ENCODE peak calls at places on chromosomes 5 and 9, in ten cellular contexts. One of them, this sample, is unnamed.

GRCh38 chr5:86716121-86716520 is 98.4 kb downstream of the COX7C start:
- DNase-seq in NCI-H1417: no peak
- DNase-seq in pancreas: no peak
- DNase-seq in GM12865: no peak
- DNase-seq in stimulated activated CD8-positive, alpha-beta memory T cell treated with anti-CD3 and anti-CD28 coated beads, Interleukin-4, amount 100 ng/mL, for 1 hour: no peak
- DNase-seq in G401: no peak
- DNase-seq in activated CD4-positive, alpha-beta T cell treated with anti-CD3 and anti-CD28 coated beads, Interleukin-2, amount 10 ng/mL, durations not matched to agents 24 days and 14 days: no peak
- DNase-seq in coronary artery: no peak
- DNase-seq in posterior vena cava: no peak
- DNase-seq in LNCaP clone FGC: no peak
- DNase-seq in this sample: no peak

GRCh38 chr5:111254613-111255012 is 30.4 kb downstream of the CAMK4 start:
- DNase-seq in NCI-H1417: no peak
- DNase-seq in pancreas: no peak
- DNase-seq in GM12865: peak
- DNase-seq in stimulated activated CD8-positive, alpha-beta memory T cell treated with anti-CD3 and anti-CD28 coated beads, Interleukin-4, amount 100 ng/mL, for 1 hour: no peak
- DNase-seq in G401: no peak
- DNase-seq in activated CD4-positive, alpha-beta T cell treated with anti-CD3 and anti-CD28 coated beads, Interleukin-2, amount 10 ng/mL, durations not matched to agents 24 days and 14 days: peak
- DNase-seq in coronary artery: no peak
- DNase-seq in posterior vena cava: no peak
- DNase-seq in LNCaP clone FGC: no peak
- DNase-seq in this sample: peak

GRCh38 chr5:30392897-30393296 is 800.6 kb upstream of the CDH6 start:
- DNase-seq in NCI-H1417: no peak
- DNase-seq in pancreas: no peak
- DNase-seq in GM12865: no peak
- DNase-seq in stimulated activated CD8-positive, alpha-beta memory T cell treated with anti-CD3 and anti-CD28 coated beads, Interleukin-4, amount 100 ng/mL, for 1 hour: no peak
- DNase-seq in G401: no peak
- DNase-seq in activated CD4-positive, alpha-beta T cell treated with anti-CD3 and anti-CD28 coated beads, Interleukin-2, amount 10 ng/mL, durations not matched to agents 24 days and 14 days: no peak
- DNase-seq in coronary artery: no peak
- DNase-seq in posterior vena cava: no peak
- DNase-seq in LNCaP clone FGC: no peak
- DNase-seq in this sample: no peak

GRCh38 chr5:24747327-24747726 is 102.5 kb upstream of the CDH10 start:
- DNase-seq in NCI-H1417: no peak
- DNase-seq in pancreas: no peak
- DNase-seq in GM12865: no peak
- DNase-seq in stimulated activated CD8-positive, alpha-beta memory T cell treated with anti-CD3 and anti-CD28 coated beads, Interleukin-4, amount 100 ng/mL, for 1 hour: no peak
- DNase-seq in G401: no peak
- DNase-seq in activated CD4-positive, alpha-beta T cell treated with anti-CD3 and anti-CD28 coated beads, Interleukin-2, amount 10 ng/mL, durations not matched to agents 24 days and 14 days: no peak
- DNase-seq in coronary artery: no peak
- DNase-seq in posterior vena cava: no peak
- DNase-seq in LNCaP clone FGC: no peak
- DNase-seq in this sample: no peak

GRCh38 chr9:12930906-12931305 is 156.1 kb downstream of the LURAP1L start:
- DNase-seq in NCI-H1417: no peak
- DNase-seq in pancreas: no peak
- DNase-seq in GM12865: no peak
- DNase-seq in stimulated activated CD8-positive, alpha-beta memory T cell treated with anti-CD3 and anti-CD28 coated beads, Interleukin-4, amount 100 ng/mL, for 1 hour: no peak
- DNase-seq in G401: no peak
- DNase-seq in activated CD4-positive, alpha-beta T cell treated with anti-CD3 and anti-CD28 coated beads, Interleukin-2, amount 10 ng/mL, durations not matched to agents 24 days and 14 days: no peak
- DNase-seq in coronary artery: no peak
- DNase-seq in posterior vena cava: no peak
- DNase-seq in LNCaP clone FGC: no peak
- DNase-seq in this sample: no peak

GRCh38 chr5:147780924-147781530 is 1.5 kb downstream of the JAKMIP2 start:
- DNase-seq in NCI-H1417: no peak
- DNase-seq in pancreas: no peak
- DNase-seq in GM12865: no peak
- DNase-seq in stimulated activated CD8-positive, alpha-beta memory T cell treated with anti-CD3 and anti-CD28 coated beads, Interleukin-4, amount 100 ng/mL, for 1 hour: no peak
- DNase-seq in G401: peak
- DNase-seq in activated CD4-positive, alpha-beta T cell treated with anti-CD3 and anti-CD28 coated beads, Interleukin-2, amount 10 ng/mL, durations not matched to agents 24 days and 14 days: no peak
- DNase-seq in coronary artery: no peak
- DNase-seq in posterior vena cava: no peak
- DNase-seq in LNCaP clone FGC: no peak
- DNase-seq in this sample: no peak

GRCh38 chr5:154285661-154286408 is 95.3 kb downstream of the GALNT10 start:
- DNase-seq in NCI-H1417: no peak
- DNase-seq in pancreas: no peak
- DNase-seq in GM12865: no peak
- DNase-seq in stimulated activated CD8-positive, alpha-beta memory T cell treated with anti-CD3 and anti-CD28 coated beads, Interleukin-4, amount 100 ng/mL, for 1 hour: no peak
- DNase-seq in G401: no peak
- DNase-seq in activated CD4-positive, alpha-beta T cell treated with anti-CD3 and anti-CD28 coated beads, Interleukin-2, amount 10 ng/mL, durations not matched to agents 24 days and 14 days: no peak
- DNase-seq in coronary artery: no peak
- DNase-seq in posterior vena cava: no peak
- DNase-seq in LNCaP clone FGC: no peak
- DNase-seq in this sample: no peak

GRCh38 chr9:27117489-27118135 is 8.6 kb downstream of the TEK start:
- DNase-seq in NCI-H1417: peak
- DNase-seq in pancreas: no peak
- DNase-seq in GM12865: no peak
- DNase-seq in stimulated activated CD8-positive, alpha-beta memory T cell treated with anti-CD3 and anti-CD28 coated beads, Interleukin-4, amount 100 ng/mL, for 1 hour: no peak
- DNase-seq in G401: no peak
- DNase-seq in activated CD4-positive, alpha-beta T cell treated with anti-CD3 and anti-CD28 coated beads, Interleukin-2, amount 10 ng/mL, durations not matched to agents 24 days and 14 days: no peak
- DNase-seq in coronary artery: peak
- DNase-seq in posterior vena cava: peak
- DNase-seq in LNCaP clone FGC: no peak
- DNase-seq in this sample: no peak

GRCh38 chr5:103526164-103526915 is 36.2 kb downstream of the NUDT12 start:
- DNase-seq in NCI-H1417: no peak
- DNase-seq in pancreas: no peak
- DNase-seq in GM12865: peak
- DNase-seq in stimulated activated CD8-positive, alpha-beta memory T cell treated with anti-CD3 and anti-CD28 coated beads, Interleukin-4, amount 100 ng/mL, for 1 hour: no peak
- DNase-seq in G401: no peak
- DNase-seq in activated CD4-positive, alpha-beta T cell treated with anti-CD3 and anti-CD28 coated beads, Interleukin-2, amount 10 ng/mL, durations not matched to agents 24 days and 14 days: no peak
- DNase-seq in coronary artery: no peak
- DNase-seq in posterior vena cava: no peak
- DNase-seq in LNCaP clone FGC: no peak
- DNase-seq in this sample: no peak

GRCh38 chr9:112774006-112774996 is 23.7 kb downstream of the SNX30 start:
- DNase-seq in NCI-H1417: no peak
- DNase-seq in pancreas: no peak
- DNase-seq in GM12865: peak
- DNase-seq in stimulated activated CD8-positive, alpha-beta memory T cell treated with anti-CD3 and anti-CD28 coated beads, Interleukin-4, amount 100 ng/mL, for 1 hour: no peak
- DNase-seq in G401: peak
- DNase-seq in activated CD4-positive, alpha-beta T cell treated with anti-CD3 and anti-CD28 coated beads, Interleukin-2, amount 10 ng/mL, durations not matched to agents 24 days and 14 days: no peak
- DNase-seq in coronary artery: no peak
- DNase-seq in posterior vena cava: no peak
- DNase-seq in LNCaP clone FGC: no peak
- DNase-seq in this sample: no peak

GRCh38 chr5:88394531-88395185 is 126.0 kb upstream of the TMEM161B start:
- DNase-seq in NCI-H1417: no peak
- DNase-seq in pancreas: no peak
- DNase-seq in GM12865: no peak
- DNase-seq in stimulated activated CD8-positive, alpha-beta memory T cell treated with anti-CD3 and anti-CD28 coated beads, Interleukin-4, amount 100 ng/mL, for 1 hour: no peak
- DNase-seq in G401: peak
- DNase-seq in activated CD4-positive, alpha-beta T cell treated with anti-CD3 and anti-CD28 coated beads, Interleukin-2, amount 10 ng/mL, durations not matched to agents 24 days and 14 days: no peak
- DNase-seq in coronary artery: no peak
- DNase-seq in posterior vena cava: no peak
- DNase-seq in LNCaP clone FGC: no peak
- DNase-seq in this sample: no peak

GRCh38 chr9:75233011-75233410 is 144.7 kb downstream of the OSTF1 start:
- DNase-seq in NCI-H1417: no peak
- DNase-seq in pancreas: no peak
- DNase-seq in GM12865: no peak
- DNase-seq in stimulated activated CD8-positive, alpha-beta memory T cell treated with anti-CD3 and anti-CD28 coated beads, Interleukin-4, amount 100 ng/mL, for 1 hour: no peak
- DNase-seq in G401: no peak
- DNase-seq in activated CD4-positive, alpha-beta T cell treated with anti-CD3 and anti-CD28 coated beads, Interleukin-2, amount 10 ng/mL, durations not matched to agents 24 days and 14 days: no peak
- DNase-seq in coronary artery: no peak
- DNase-seq in posterior vena cava: no peak
- DNase-seq in LNCaP clone FGC: no peak
- DNase-seq in this sample: no peak

GRCh38 chr5:18805376-18805775 is 1171.1 kb downstream of the TAF11L14 start:
- DNase-seq in NCI-H1417: no peak
- DNase-seq in pancreas: no peak
- DNase-seq in GM12865: no peak
- DNase-seq in stimulated activated CD8-positive, alpha-beta memory T cell treated with anti-CD3 and anti-CD28 coated beads, Interleukin-4, amount 100 ng/mL, for 1 hour: no peak
- DNase-seq in G401: no peak
- DNase-seq in activated CD4-positive, alpha-beta T cell treated with anti-CD3 and anti-CD28 coated beads, Interleukin-2, amount 10 ng/mL, durations not matched to agents 24 days and 14 days: no peak
- DNase-seq in coronary artery: no peak
- DNase-seq in posterior vena cava: no peak
- DNase-seq in LNCaP clone FGC: no peak
- DNase-seq in this sample: no peak

GRCh38 chr5:175115831-175116230 is 328.2 kb downstream of the DRD1 start:
- DNase-seq in NCI-H1417: no peak
- DNase-seq in pancreas: no peak
- DNase-seq in GM12865: no peak
- DNase-seq in stimulated activated CD8-positive, alpha-beta memory T cell treated with anti-CD3 and anti-CD28 coated beads, Interleukin-4, amount 100 ng/mL, for 1 hour: no peak
- DNase-seq in G401: no peak
- DNase-seq in activated CD4-positive, alpha-beta T cell treated with anti-CD3 and anti-CD28 coated beads, Interleukin-2, amount 10 ng/mL, durations not matched to agents 24 days and 14 days: no peak
- DNase-seq in coronary artery: no peak
- DNase-seq in posterior vena cava: no peak
- DNase-seq in LNCaP clone FGC: no peak
- DNase-seq in this sample: no peak

GRCh38 chr9:129021091-129021490 is 7.0 kb downstream of the SH3GLB2 start:
- DNase-seq in NCI-H1417: no peak
- DNase-seq in pancreas: no peak
- DNase-seq in GM12865: peak
- DNase-seq in stimulated activated CD8-positive, alpha-beta memory T cell treated with anti-CD3 and anti-CD28 coated beads, Interleukin-4, amount 100 ng/mL, for 1 hour: no peak
- DNase-seq in G401: peak
- DNase-seq in activated CD4-positive, alpha-beta T cell treated with anti-CD3 and anti-CD28 coated beads, Interleukin-2, amount 10 ng/mL, durations not matched to agents 24 days and 14 days: peak
- DNase-seq in coronary artery: no peak
- DNase-seq in posterior vena cava: no peak
- DNase-seq in LNCaP clone FGC: no peak
- DNase-seq in this sample: peak

GRCh38 chr5:11046160-11046559 is 285.1 kb upstream of the DAP start:
- DNase-seq in NCI-H1417: no peak
- DNase-seq in pancreas: no peak
- DNase-seq in GM12865: peak
- DNase-seq in stimulated activated CD8-positive, alpha-beta memory T cell treated with anti-CD3 and anti-CD28 coated beads, Interleukin-4, amount 100 ng/mL, for 1 hour: no peak
- DNase-seq in G401: no peak
- DNase-seq in activated CD4-positive, alpha-beta T cell treated with anti-CD3 and anti-CD28 coated beads, Interleukin-2, amount 10 ng/mL, durations not matched to agents 24 days and 14 days: no peak
- DNase-seq in coronary artery: no peak
- DNase-seq in posterior vena cava: no peak
- DNase-seq in LNCaP clone FGC: no peak
- DNase-seq in this sample: no peak

GRCh38 chr9:36127652-36128244 is 8.8 kb upstream of the GLIPR2 start:
- DNase-seq in NCI-H1417: no peak
- DNase-seq in pancreas: no peak
- DNase-seq in GM12865: no peak
- DNase-seq in stimulated activated CD8-positive, alpha-beta memory T cell treated with anti-CD3 and anti-CD28 coated beads, Interleukin-4, amount 100 ng/mL, for 1 hour: no peak
- DNase-seq in G401: no peak
- DNase-seq in activated CD4-positive, alpha-beta T cell treated with anti-CD3 and anti-CD28 coated beads, Interleukin-2, amount 10 ng/mL, durations not matched to agents 24 days and 14 days: peak
- DNase-seq in coronary artery: no peak
- DNase-seq in posterior vena cava: no peak
- DNase-seq in LNCaP clone FGC: no peak
- DNase-seq in this sample: no peak

GRCh38 chr9:75200892-75201470 is 112.7 kb downstream of the OSTF1 start:
- DNase-seq in NCI-H1417: peak
- DNase-seq in pancreas: no peak
- DNase-seq in GM12865: peak
- DNase-seq in stimulated activated CD8-positive, alpha-beta memory T cell treated with anti-CD3 and anti-CD28 coated beads, Interleukin-4, amount 100 ng/mL, for 1 hour: no peak
- DNase-seq in G401: peak
- DNase-seq in activated CD4-positive, alpha-beta T cell treated with anti-CD3 and anti-CD28 coated beads, Interleukin-2, amount 10 ng/mL, durations not matched to agents 24 days and 14 days: peak
- DNase-seq in coronary artery: no peak
- DNase-seq in posterior vena cava: no peak
- DNase-seq in LNCaP clone FGC: peak
- DNase-seq in this sample: peak

GRCh38 chr9:93676310-93677054 is 100.1 kb downstream of the PHF2 start:
- DNase-seq in NCI-H1417: no peak
- DNase-seq in pancreas: peak
- DNase-seq in GM12865: no peak
- DNase-seq in stimulated activated CD8-positive, alpha-beta memory T cell treated with anti-CD3 and anti-CD28 coated beads, Interleukin-4, amount 100 ng/mL, for 1 hour: no peak
- DNase-seq in G401: no peak
- DNase-seq in activated CD4-positive, alpha-beta T cell treated with anti-CD3 and anti-CD28 coated beads, Interleukin-2, amount 10 ng/mL, durations not matched to agents 24 days and 14 days: no peak
- DNase-seq in coronary artery: peak
- DNase-seq in posterior vena cava: peak
- DNase-seq in LNCaP clone FGC: no peak
- DNase-seq in this sample: no peak